ENCODE peak calls at places on chromosomes 13 and 19, in eight cellular contexts. One of them, this sample, is unnamed. For H3K9me3, the result is how much of the 10 kb centered on the place peaks cover.

GRCh38 chr19:38316477-38317067 is 825 bp upstream of the YIF1B start:
- DNase-seq in thoracic aorta: no peak
- DNase-seq in heart left ventricle: no peak
- DNase-seq in GM23248: no peak
- DNase-seq in prostate gland: no peak
- DNase-seq in Panc1: no peak
- DNase-seq in kidney: no peak
- DNase-seq in ascending aorta: no peak
- DNase-seq in this sample: no peak

GRCh38 chr19:13172335-13173128 is 22.3 kb downstream of the IER2 start:
- DNase-seq in thoracic aorta: peak
- DNase-seq in prostate gland: peak
- DNase-seq in heart left ventricle: peak
- DNase-seq in Panc1: no peak
- DNase-seq in ascending aorta: peak
- DNase-seq in kidney: peak
- DNase-seq in GM23248: peak
- DNase-seq in this sample: no peak

GRCh38 chr13:44904982-44905381 is 84.3 kb downstream of the NUFIP1 start:
- DNase-seq in ascending aorta: peak
- DNase-seq in prostate gland: peak
- DNase-seq in Panc1: no peak
- DNase-seq in kidney: peak
- DNase-seq in heart left ventricle: peak
- DNase-seq in thoracic aorta: peak
- DNase-seq in GM23248: peak
- DNase-seq in this sample: peak

GRCh38 chr13:44433863-44434262 is 60.2 kb downstream of the SERP2 start:
- DNase-seq in kidney: no peak
- DNase-seq in GM23248: no peak
- DNase-seq in Panc1: no peak
- DNase-seq in heart left ventricle: no peak
- DNase-seq in ascending aorta: no peak
- DNase-seq in thoracic aorta: no peak
- DNase-seq in prostate gland: no peak
- DNase-seq in this sample: no peak

GRCh38 chr19:50415661-50416033 is 3.1 kb upstream of the SPIB start:
- DNase-seq in GM23248: no peak
- DNase-seq in ascending aorta: no peak
- DNase-seq in heart left ventricle: no peak
- DNase-seq in Panc1: no peak
- DNase-seq in prostate gland: no peak
- DNase-seq in thoracic aorta: no peak
- DNase-seq in kidney: no peak
- DNase-seq in this sample: no peak

GRCh38 chr13:83048419-83048818 is 833.9 kb downstream of the SLITRK1 start:
- DNase-seq in thoracic aorta: no peak
- DNase-seq in prostate gland: no peak
- DNase-seq in ascending aorta: no peak
- DNase-seq in GM23248: peak
- DNase-seq in kidney: no peak
- DNase-seq in heart left ventricle: no peak
- DNase-seq in Panc1: no peak
- DNase-seq in this sample: no peak

GRCh38 chr13:21435231-21435630 is 23.9 kb downstream of the ZDHHC20 start:
- DNase-seq in thoracic aorta: no peak
- DNase-seq in GM23248: no peak
- DNase-seq in Panc1: no peak
- DNase-seq in ascending aorta: no peak
- DNase-seq in heart left ventricle: no peak
- DNase-seq in kidney: no peak
- DNase-seq in prostate gland: no peak
- DNase-seq in this sample: no peak

GRCh38 chr19:46728693-46729339 is 11.9 kb upstream of the PRKD2 start:
- DNase-seq in heart left ventricle: peak
- DNase-seq in thoracic aorta: no peak
- DNase-seq in ascending aorta: no peak
- DNase-seq in prostate gland: peak
- DNase-seq in GM23248: peak
- DNase-seq in kidney: peak
- DNase-seq in Panc1: no peak
- DNase-seq in this sample: no peak

GRCh38 chr19:48145596-48146254 is 24.4 kb downstream of the LIG1 start:
- DNase-seq in GM23248: peak
- DNase-seq in ascending aorta: no peak
- DNase-seq in Panc1: no peak
- DNase-seq in heart left ventricle: no peak
- DNase-seq in kidney: peak
- DNase-seq in thoracic aorta: no peak
- DNase-seq in prostate gland: no peak
- DNase-seq in this sample: no peak

GRCh38 chr19:12232961-12233360 is 61.7 kb downstream of the ZNF44 start:
- DNase-seq in GM23248: no peak
- DNase-seq in thoracic aorta: no peak
- DNase-seq in ascending aorta: no peak
- DNase-seq in kidney: no peak
- DNase-seq in prostate gland: no peak
- DNase-seq in heart left ventricle: no peak
- DNase-seq in Panc1: no peak
- DNase-seq in this sample: no peak

GRCh38 chr13:59730026-59730425 is 433.7 kb downstream of the DIAPH3 start:
- DNase-seq in thoracic aorta: no peak
- DNase-seq in ascending aorta: no peak
- DNase-seq in GM23248: no peak
- DNase-seq in Panc1: no peak
- DNase-seq in prostate gland: no peak
- DNase-seq in kidney: no peak
- DNase-seq in heart left ventricle: no peak
- DNase-seq in this sample: no peak

GRCh38 chr19:44051654-44052402 is at the start of gene ZNF223:
- DNase-seq in heart left ventricle: peak
- DNase-seq in Panc1: peak
- DNase-seq in prostate gland: peak
- DNase-seq in ascending aorta: peak
- DNase-seq in GM23248: peak
- DNase-seq in kidney: peak
- DNase-seq in thoracic aorta: peak
- DNase-seq in this sample: peak

GRCh38 chr13:32647926-32648325 is 61.7 kb downstream of the PDS5B start:
- DNase-seq in Panc1: no peak
- DNase-seq in ascending aorta: no peak
- DNase-seq in kidney: no peak
- DNase-seq in prostate gland: no peak
- DNase-seq in heart left ventricle: no peak
- DNase-seq in GM23248: no peak
- DNase-seq in thoracic aorta: no peak
- DNase-seq in this sample: no peak

GRCh38 chr13:110156186-110157065 is 150.5 kb downstream of the COL4A1 start:
- DNase-seq in Panc1: no peak
- DNase-seq in kidney: no peak
- DNase-seq in thoracic aorta: no peak
- DNase-seq in heart left ventricle: no peak
- DNase-seq in GM23248: no peak
- DNase-seq in ascending aorta: peak
- DNase-seq in prostate gland: no peak
- DNase-seq in this sample: no peak

GRCh38 chr13:68714292-68714691 is 1393.3 kb upstream of the ATXN8OS start:
- DNase-seq in Panc1: no peak
- DNase-seq in GM23248: no peak
- DNase-seq in prostate gland: no peak
- DNase-seq in heart left ventricle: no peak
- DNase-seq in kidney: no peak
- DNase-seq in ascending aorta: no peak
- DNase-seq in thoracic aorta: no peak
- DNase-seq in this sample: no peak

GRCh38 chr13:68176486-68176885 is 946.4 kb upstream of the PCDH9 start:
- DNase-seq in prostate gland: no peak
- DNase-seq in Panc1: no peak
- DNase-seq in kidney: no peak
- DNase-seq in GM23248: peak
- DNase-seq in ascending aorta: no peak
- DNase-seq in thoracic aorta: no peak
- DNase-seq in heart left ventricle: no peak
- DNase-seq in this sample: peak

GRCh38 chr13:20391597-20392452 is 133.8 kb downstream of the CRYL1 start:
- DNase-seq in ascending aorta: no peak
- DNase-seq in kidney: no peak
- DNase-seq in GM23248: no peak
- DNase-seq in prostate gland: no peak
- DNase-seq in thoracic aorta: no peak
- DNase-seq in heart left ventricle: no peak
- DNase-seq in Panc1: no peak
- DNase-seq in this sample: no peak

GRCh38 chr19:31307270-31307669 is 42.0 kb downstream of the TSHZ3 start:
- DNase-seq in ascending aorta: peak
- DNase-seq in thoracic aorta: no peak
- DNase-seq in GM23248: no peak
- DNase-seq in Panc1: no peak
- DNase-seq in heart left ventricle: no peak
- DNase-seq in kidney: no peak
- DNase-seq in prostate gland: no peak
- DNase-seq in this sample: no peak

GRCh38 chr19:13825489-13826475 is 30.5 kb downstream of the ZSWIM4 start:
- DNase-seq in prostate gland: no peak
- DNase-seq in kidney: no peak
- DNase-seq in thoracic aorta: no peak
- DNase-seq in heart left ventricle: no peak
- DNase-seq in ascending aorta: peak
- DNase-seq in Panc1: no peak
- DNase-seq in GM23248: peak
- DNase-seq in this sample: no peak

GRCh38 chr13:71634605-71635443 is 232.2 kb downstream of the DACH1 start:
- DNase-seq in Panc1: no peak
- DNase-seq in heart left ventricle: no peak
- DNase-seq in thoracic aorta: no peak
- DNase-seq in prostate gland: no peak
- DNase-seq in ascending aorta: no peak
- DNase-seq in kidney: no peak
- DNase-seq in GM23248: no peak
- DNase-seq in this sample: peak

GRCh38 chr19:42175952-42176648 is 41.4 kb downstream of the DEDD2 start:
- DNase-seq in Panc1: no peak
- DNase-seq in thoracic aorta: no peak
- DNase-seq in GM23248: peak
- DNase-seq in kidney: no peak
- DNase-seq in heart left ventricle: no peak
- DNase-seq in ascending aorta: no peak
- DNase-seq in prostate gland: peak
- DNase-seq in this sample: no peak

GRCh38 chr19:18097993-18098890 is 664 bp downstream of the MAST3 start:
- DNase-seq in ascending aorta: no peak
- DNase-seq in kidney: no peak
- DNase-seq in heart left ventricle: no peak
- DNase-seq in prostate gland: no peak
- DNase-seq in thoracic aorta: no peak
- DNase-seq in Panc1: no peak
- DNase-seq in GM23248: no peak
- DNase-seq in this sample: no peak

DNA sequence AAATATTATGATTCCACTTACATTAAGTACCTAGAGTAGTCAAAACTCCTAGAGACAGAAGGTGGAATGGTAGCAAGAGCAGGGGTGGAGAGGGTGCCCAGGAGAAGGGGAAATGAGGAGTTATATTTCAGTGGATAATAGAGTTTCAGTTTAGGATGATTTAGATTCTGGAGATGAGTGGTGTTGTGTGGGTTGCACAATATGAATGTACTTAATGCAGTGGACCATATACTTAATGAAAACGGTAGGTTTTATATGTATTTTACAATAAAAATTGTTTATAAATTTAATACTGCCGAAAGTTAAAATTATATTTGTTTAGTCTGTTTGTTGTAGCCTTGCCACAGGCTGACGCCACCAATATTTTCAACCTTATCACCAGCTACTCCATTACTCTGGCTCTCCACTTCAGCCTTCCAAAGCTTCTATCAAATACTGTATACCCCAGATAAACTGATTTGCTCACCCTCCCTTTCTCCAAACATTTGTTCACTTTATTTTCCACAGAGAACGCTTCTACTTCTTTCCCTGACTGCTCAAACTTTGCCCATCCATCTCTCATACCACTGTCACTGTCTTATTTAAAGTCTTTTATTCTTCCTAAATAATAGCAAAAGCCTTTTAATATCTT is 1.4 kb upstream of the RBM26 start:
- DNase-seq in thoracic aorta: no peak
- DNase-seq in prostate gland: no peak
- DNase-seq in ascending aorta: no peak
- DNase-seq in heart left ventricle: no peak
- DNase-seq in GM23248: no peak
- DNase-seq in kidney: no peak
- DNase-seq in Panc1: no peak
- DNase-seq in this sample: no peak
- H3K4me3 ChIP-seq in thoracic aorta: no peak
- H3K4me3 ChIP-seq in prostate gland: no peak
- H3K4me3 ChIP-seq in ascending aorta: no peak
- H3K4me3 ChIP-seq in heart left ventricle: no peak
- H3K4me3 ChIP-seq in GM23248: peak
- H3K4me3 ChIP-seq in kidney: peak
- H3K4me3 ChIP-seq in Panc1: no peak
- H3K4me3 ChIP-seq in this sample: no peak

GRCh38 chr19:8194528-8195275 is 14.5 kb upstream of the CERS4 start:
- DNase-seq in thoracic aorta: no peak
- DNase-seq in ascending aorta: no peak
- DNase-seq in heart left ventricle: no peak
- DNase-seq in prostate gland: no peak
- DNase-seq in Panc1: no peak
- DNase-seq in kidney: no peak
- DNase-seq in GM23248: no peak
- DNase-seq in this sample: no peak
- H3K27ac ChIP-seq in thoracic aorta: no peak
- H3K27ac ChIP-seq in ascending aorta: no peak
- H3K27ac ChIP-seq in heart left ventricle: peak
- H3K27ac ChIP-seq in prostate gland: no peak
- H3K27ac ChIP-seq in Panc1: no peak
- H3K27ac ChIP-seq in kidney: no peak
- H3K27ac ChIP-seq in GM23248: no peak
- H3K27ac ChIP-seq in this sample: no peak

DNA sequence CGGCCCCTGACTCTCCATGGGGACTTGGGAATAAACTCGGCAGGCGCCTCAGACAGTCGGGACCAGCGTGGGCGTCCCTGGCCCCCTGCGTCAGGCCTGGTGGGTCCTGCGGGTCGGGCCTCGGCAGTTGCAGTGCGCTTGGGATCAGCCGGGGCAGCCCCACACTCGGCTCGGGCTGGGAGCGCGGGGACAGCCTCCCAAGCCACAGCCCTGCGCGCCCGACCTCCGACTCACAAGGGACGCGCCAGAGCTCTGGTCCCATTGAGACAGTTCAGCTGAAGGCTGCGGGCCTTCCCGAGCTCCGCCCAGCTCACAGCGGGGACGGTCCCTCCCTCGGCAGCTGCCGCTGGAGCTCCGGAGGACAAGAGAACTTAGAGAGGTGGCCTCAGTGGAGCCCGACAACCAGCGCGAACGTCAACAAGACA is 45.7 kb upstream of the ZNF730 start:
- DNase-seq in thoracic aorta: no peak
- DNase-seq in GM23248: peak
- DNase-seq in kidney: no peak
- DNase-seq in Panc1: no peak
- DNase-seq in ascending aorta: peak
- DNase-seq in prostate gland: peak
- DNase-seq in heart left ventricle: peak
- DNase-seq in this sample: no peak
- H3K9me3 ChIP-seq in thoracic aorta: under half
- H3K9me3 ChIP-seq in GM23248: under half
- H3K9me3 ChIP-seq in kidney: under half
- H3K9me3 ChIP-seq in Panc1: under half
- H3K9me3 ChIP-seq in ascending aorta: under half
- H3K9me3 ChIP-seq in prostate gland: under half
- H3K9me3 ChIP-seq in heart left ventricle: under half
- H3K9me3 ChIP-seq in this sample: under half

GRCh38 chr13:74070513-74070912 is 63.7 kb downstream of the KLF12 start:
- DNase-seq in ascending aorta: no peak
- DNase-seq in GM23248: no peak
- DNase-seq in heart left ventricle: no peak
- DNase-seq in kidney: no peak
- DNase-seq in thoracic aorta: no peak
- DNase-seq in Panc1: no peak
- DNase-seq in prostate gland: no peak
- DNase-seq in this sample: no peak
- H3K4me3 ChIP-seq in ascending aorta: no peak
- H3K4me3 ChIP-seq in GM23248: no peak
- H3K4me3 ChIP-seq in heart left ventricle: no peak
- H3K4me3 ChIP-seq in kidney: no peak
- H3K4me3 ChIP-seq in thoracic aorta: no peak
- H3K4me3 ChIP-seq in Panc1: no peak
- H3K4me3 ChIP-seq in prostate gland: no peak
- H3K4me3 ChIP-seq in this sample: no peak